ENCODE peak calls at places on chromosomes 2 and 18, in ten cellular contexts. One of them, this sample, is unnamed.

GRCh38 chr2:9594361-9595063 is 36.3 kb downstream of the YWHAQ start:
- DNase-seq in iPS DF 6.9: no peak
- DNase-seq in astrocyte: peak
- DNase-seq in RWPE1: peak
- DNase-seq in effector memory CD4-positive, alpha-beta T cell: no peak
- DNase-seq in mammary epithelial cell: peak
- DNase-seq in suprapubic skin: no peak
- DNase-seq in spleen: no peak
- DNase-seq in adrenal gland: peak
- DNase-seq in fibroblast of lung: peak
- DNase-seq in this sample: no peak

GRCh38 chr18:9711361-9712129 is 3.4 kb downstream of the RAB31 start:
- DNase-seq in iPS DF 6.9: no peak
- DNase-seq in astrocyte: no peak
- DNase-seq in RWPE1: no peak
- DNase-seq in effector memory CD4-positive, alpha-beta T cell: no peak
- DNase-seq in mammary epithelial cell: no peak
- DNase-seq in suprapubic skin: no peak
- DNase-seq in spleen: no peak
- DNase-seq in adrenal gland: no peak
- DNase-seq in fibroblast of lung: no peak
- DNase-seq in this sample: peak

GRCh38 chr18:78861116-78861515 is 118.5 kb upstream of the SALL3 start:
- DNase-seq in iPS DF 6.9: no peak
- DNase-seq in astrocyte: no peak
- DNase-seq in RWPE1: no peak
- DNase-seq in effector memory CD4-positive, alpha-beta T cell: no peak
- DNase-seq in mammary epithelial cell: no peak
- DNase-seq in suprapubic skin: no peak
- DNase-seq in spleen: no peak
- DNase-seq in adrenal gland: no peak
- DNase-seq in fibroblast of lung: no peak
- DNase-seq in this sample: no peak

GRCh38 chr2:167177196-167177595 is 288.9 kb downstream of the XIRP2 start:
- DNase-seq in iPS DF 6.9: no peak
- DNase-seq in astrocyte: no peak
- DNase-seq in RWPE1: no peak
- DNase-seq in effector memory CD4-positive, alpha-beta T cell: no peak
- DNase-seq in mammary epithelial cell: no peak
- DNase-seq in suprapubic skin: no peak
- DNase-seq in spleen: no peak
- DNase-seq in adrenal gland: no peak
- DNase-seq in fibroblast of lung: peak
- DNase-seq in this sample: no peak

GRCh38 chr18:7548721-7549120 is 18.4 kb upstream of the PTPRM start:
- DNase-seq in iPS DF 6.9: no peak
- DNase-seq in astrocyte: no peak
- DNase-seq in RWPE1: no peak
- DNase-seq in effector memory CD4-positive, alpha-beta T cell: no peak
- DNase-seq in mammary epithelial cell: no peak
- DNase-seq in suprapubic skin: no peak
- DNase-seq in spleen: no peak
- DNase-seq in adrenal gland: no peak
- DNase-seq in fibroblast of lung: no peak
- DNase-seq in this sample: no peak

GRCh38 chr2:220191031-220191430 is 563.6 kb downstream of the SLC4A3 start:
- DNase-seq in iPS DF 6.9: no peak
- DNase-seq in astrocyte: no peak
- DNase-seq in RWPE1: no peak
- DNase-seq in effector memory CD4-positive, alpha-beta T cell: no peak
- DNase-seq in mammary epithelial cell: peak
- DNase-seq in suprapubic skin: no peak
- DNase-seq in spleen: no peak
- DNase-seq in adrenal gland: no peak
- DNase-seq in fibroblast of lung: no peak
- DNase-seq in this sample: no peak

GRCh38 chr2:69021027-69021426 is 8.0 kb downstream of the ANTXR1 start:
- DNase-seq in iPS DF 6.9: no peak
- DNase-seq in astrocyte: no peak
- DNase-seq in RWPE1: no peak
- DNase-seq in effector memory CD4-positive, alpha-beta T cell: no peak
- DNase-seq in mammary epithelial cell: no peak
- DNase-seq in suprapubic skin: no peak
- DNase-seq in spleen: no peak
- DNase-seq in adrenal gland: no peak
- DNase-seq in fibroblast of lung: no peak
- DNase-seq in this sample: no peak

GRCh38 chr2:67465623-67466022 is 68.5 kb downstream of the ETAA1 start:
- DNase-seq in iPS DF 6.9: no peak
- DNase-seq in astrocyte: no peak
- DNase-seq in RWPE1: no peak
- DNase-seq in effector memory CD4-positive, alpha-beta T cell: no peak
- DNase-seq in mammary epithelial cell: no peak
- DNase-seq in suprapubic skin: no peak
- DNase-seq in spleen: no peak
- DNase-seq in adrenal gland: no peak
- DNase-seq in fibroblast of lung: no peak
- DNase-seq in this sample: no peak

GRCh38 chr2:74953796-74954499 is 4.5 kb upstream of the POLE4 start:
- DNase-seq in iPS DF 6.9: no peak
- DNase-seq in astrocyte: no peak
- DNase-seq in RWPE1: no peak
- DNase-seq in effector memory CD4-positive, alpha-beta T cell: no peak
- DNase-seq in mammary epithelial cell: no peak
- DNase-seq in suprapubic skin: no peak
- DNase-seq in spleen: no peak
- DNase-seq in adrenal gland: no peak
- DNase-seq in fibroblast of lung: no peak
- DNase-seq in this sample: no peak

GRCh38 chr2:126634273-126634861 is 21.6 kb upstream of the GYPC start:
- DNase-seq in iPS DF 6.9: no peak
- DNase-seq in astrocyte: no peak
- DNase-seq in RWPE1: peak
- DNase-seq in effector memory CD4-positive, alpha-beta T cell: no peak
- DNase-seq in mammary epithelial cell: no peak
- DNase-seq in suprapubic skin: no peak
- DNase-seq in spleen: no peak
- DNase-seq in adrenal gland: no peak
- DNase-seq in fibroblast of lung: no peak
- DNase-seq in this sample: peak

GRCh38 chr2:172128484-172128883 is 25.8 kb upstream of the DLX2 start:
- DNase-seq in iPS DF 6.9: no peak
- DNase-seq in astrocyte: no peak
- DNase-seq in RWPE1: no peak
- DNase-seq in effector memory CD4-positive, alpha-beta T cell: no peak
- DNase-seq in mammary epithelial cell: peak
- DNase-seq in suprapubic skin: no peak
- DNase-seq in spleen: no peak
- DNase-seq in adrenal gland: no peak
- DNase-seq in fibroblast of lung: no peak
- DNase-seq in this sample: no peak

GRCh38 chr2:220167956-220168355 is 540.5 kb downstream of the SLC4A3 start:
- DNase-seq in iPS DF 6.9: no peak
- DNase-seq in astrocyte: no peak
- DNase-seq in RWPE1: no peak
- DNase-seq in effector memory CD4-positive, alpha-beta T cell: no peak
- DNase-seq in mammary epithelial cell: no peak
- DNase-seq in suprapubic skin: no peak
- DNase-seq in spleen: no peak
- DNase-seq in adrenal gland: no peak
- DNase-seq in fibroblast of lung: no peak
- DNase-seq in this sample: no peak

GRCh38 chr2:136021406-136021805 is 36.0 kb upstream of the DARS1 start:
- DNase-seq in iPS DF 6.9: no peak
- DNase-seq in astrocyte: no peak
- DNase-seq in RWPE1: no peak
- DNase-seq in effector memory CD4-positive, alpha-beta T cell: no peak
- DNase-seq in mammary epithelial cell: no peak
- DNase-seq in suprapubic skin: no peak
- DNase-seq in spleen: no peak
- DNase-seq in adrenal gland: no peak
- DNase-seq in fibroblast of lung: no peak
- DNase-seq in this sample: no peak

GRCh38 chr18:36672437-36673344 is 156.1 kb downstream of the TPGS2 start:
- DNase-seq in iPS DF 6.9: no peak
- DNase-seq in astrocyte: peak
- DNase-seq in RWPE1: peak
- DNase-seq in effector memory CD4-positive, alpha-beta T cell: no peak
- DNase-seq in mammary epithelial cell: peak
- DNase-seq in suprapubic skin: no peak
- DNase-seq in spleen: no peak
- DNase-seq in adrenal gland: peak
- DNase-seq in fibroblast of lung: peak
- DNase-seq in this sample: no peak

GRCh38 chr2:59932341-59932740 is 621.1 kb downstream of the BCL11A start:
- DNase-seq in iPS DF 6.9: peak
- DNase-seq in astrocyte: no peak
- DNase-seq in RWPE1: no peak
- DNase-seq in effector memory CD4-positive, alpha-beta T cell: no peak
- DNase-seq in mammary epithelial cell: peak
- DNase-seq in suprapubic skin: no peak
- DNase-seq in spleen: no peak
- DNase-seq in adrenal gland: no peak
- DNase-seq in fibroblast of lung: no peak
- DNase-seq in this sample: no peak

GRCh38 chr2:43300781-43301586 is 74.6 kb upstream of the ZFP36L2 start:
- DNase-seq in iPS DF 6.9: no peak
- DNase-seq in astrocyte: no peak
- DNase-seq in RWPE1: peak
- DNase-seq in effector memory CD4-positive, alpha-beta T cell: no peak
- DNase-seq in mammary epithelial cell: peak
- DNase-seq in suprapubic skin: no peak
- DNase-seq in spleen: no peak
- DNase-seq in adrenal gland: no peak
- DNase-seq in fibroblast of lung: no peak
- DNase-seq in this sample: peak
- H3K27ac ChIP-seq in iPS DF 6.9: no peak
- H3K27ac ChIP-seq in astrocyte: no peak
- H3K27ac ChIP-seq in RWPE1: peak
- H3K27ac ChIP-seq in effector memory CD4-positive, alpha-beta T cell: no peak
- H3K27ac ChIP-seq in mammary epithelial cell: no peak
- H3K27ac ChIP-seq in suprapubic skin: peak
- H3K27ac ChIP-seq in spleen: peak
- H3K27ac ChIP-seq in adrenal gland: no peak
- H3K27ac ChIP-seq in fibroblast of lung: no peak
- H3K27ac ChIP-seq in this sample: peak

GRCh38 chr2:70873541-70873940 is 37.9 kb upstream of the CD207 start:
- DNase-seq in iPS DF 6.9: no peak
- DNase-seq in astrocyte: no peak
- DNase-seq in RWPE1: no peak
- DNase-seq in effector memory CD4-positive, alpha-beta T cell: no peak
- DNase-seq in mammary epithelial cell: no peak
- DNase-seq in suprapubic skin: no peak
- DNase-seq in spleen: no peak
- DNase-seq in adrenal gland: no peak
- DNase-seq in fibroblast of lung: no peak
- DNase-seq in this sample: no peak

GRCh38 chr2:70868970-70869369 is 33.4 kb upstream of the CD207 start:
- DNase-seq in iPS DF 6.9: no peak
- DNase-seq in astrocyte: no peak
- DNase-seq in RWPE1: no peak
- DNase-seq in effector memory CD4-positive, alpha-beta T cell: no peak
- DNase-seq in mammary epithelial cell: no peak
- DNase-seq in suprapubic skin: no peak
- DNase-seq in spleen: no peak
- DNase-seq in adrenal gland: no peak
- DNase-seq in fibroblast of lung: no peak
- DNase-seq in this sample: no peak

GRCh38 chr2:70871398-70872211 is 36.0 kb upstream of the CD207 start:
- DNase-seq in iPS DF 6.9: peak
- DNase-seq in astrocyte: peak
- DNase-seq in RWPE1: peak
- DNase-seq in effector memory CD4-positive, alpha-beta T cell: peak
- DNase-seq in mammary epithelial cell: peak
- DNase-seq in suprapubic skin: peak
- DNase-seq in spleen: peak
- DNase-seq in adrenal gland: peak
- DNase-seq in fibroblast of lung: peak
- DNase-seq in this sample: peak

DNA sequence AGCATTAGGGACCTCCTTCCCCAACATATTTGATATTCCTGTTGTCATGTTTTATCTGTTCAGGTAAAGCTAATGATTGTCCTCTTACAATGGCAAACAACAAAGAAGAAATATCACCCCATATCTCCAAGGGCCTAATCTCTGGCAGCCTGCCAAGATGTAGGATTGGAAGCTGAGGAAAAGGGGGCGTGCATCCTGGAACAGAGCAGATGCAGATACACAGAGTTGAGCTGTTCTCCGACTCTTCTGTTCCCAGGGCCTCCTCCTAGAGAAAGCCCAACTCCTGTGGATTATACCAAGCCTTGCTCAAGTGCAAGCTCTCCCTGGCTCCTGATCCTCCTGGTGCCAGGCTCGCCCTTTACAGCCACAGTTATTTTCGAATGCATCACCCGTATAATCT is 35.2 kb upstream of the CD207 start:
- DNase-seq in iPS DF 6.9: no peak
- DNase-seq in astrocyte: no peak
- DNase-seq in RWPE1: no peak
- DNase-seq in effector memory CD4-positive, alpha-beta T cell: no peak
- DNase-seq in mammary epithelial cell: no peak
- DNase-seq in suprapubic skin: no peak
- DNase-seq in spleen: no peak
- DNase-seq in adrenal gland: no peak
- DNase-seq in fibroblast of lung: no peak
- DNase-seq in this sample: no peak
- H3K27ac ChIP-seq in iPS DF 6.9: no peak
- H3K27ac ChIP-seq in astrocyte: no peak
- H3K27ac ChIP-seq in RWPE1: no peak
- H3K27ac ChIP-seq in effector memory CD4-positive, alpha-beta T cell: no peak
- H3K27ac ChIP-seq in mammary epithelial cell: no peak
- H3K27ac ChIP-seq in suprapubic skin: no peak
- H3K27ac ChIP-seq in spleen: no peak
- H3K27ac ChIP-seq in adrenal gland: no peak
- H3K27ac ChIP-seq in fibroblast of lung: no peak
- H3K27ac ChIP-seq in this sample: no peak

GRCh38 chr2:144490017-144490416 is 29.9 kb downstream of the ZEB2 start:
- DNase-seq in iPS DF 6.9: no peak
- DNase-seq in astrocyte: no peak
- DNase-seq in RWPE1: no peak
- DNase-seq in effector memory CD4-positive, alpha-beta T cell: no peak
- DNase-seq in mammary epithelial cell: no peak
- DNase-seq in suprapubic skin: no peak
- DNase-seq in spleen: no peak
- DNase-seq in adrenal gland: no peak
- DNase-seq in fibroblast of lung: no peak
- DNase-seq in this sample: no peak
- H3K27ac ChIP-seq in iPS DF 6.9: no peak
- H3K27ac ChIP-seq in astrocyte: no peak
- H3K27ac ChIP-seq in RWPE1: no peak
- H3K27ac ChIP-seq in effector memory CD4-positive, alpha-beta T cell: no peak
- H3K27ac ChIP-seq in mammary epithelial cell: no peak
- H3K27ac ChIP-seq in suprapubic skin: no peak
- H3K27ac ChIP-seq in spleen: peak
- H3K27ac ChIP-seq in adrenal gland: no peak
- H3K27ac ChIP-seq in fibroblast of lung: no peak
- H3K27ac ChIP-seq in this sample: no peak

DNA sequence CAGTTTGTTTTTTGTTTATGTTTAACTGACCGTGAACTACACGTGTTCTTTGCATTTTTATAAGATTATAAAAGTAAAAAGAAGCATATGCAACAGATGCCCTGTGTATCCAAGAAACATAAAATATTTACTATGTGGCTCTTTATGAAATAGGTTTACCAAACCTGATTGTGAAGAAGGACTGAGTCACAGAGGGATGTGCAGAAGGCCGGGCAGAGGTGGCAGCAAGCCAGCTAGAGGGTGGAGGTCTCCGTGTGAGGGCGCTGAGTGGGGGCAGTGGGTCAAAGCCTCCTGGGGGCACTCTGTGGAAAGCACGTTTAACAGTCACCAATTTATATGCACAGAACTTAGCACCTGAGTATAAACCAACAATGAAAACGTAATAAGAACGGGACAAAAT is 97.2 kb downstream of the TMEM18 start:
- DNase-seq in iPS DF 6.9: no peak
- DNase-seq in astrocyte: no peak
- DNase-seq in RWPE1: no peak
- DNase-seq in effector memory CD4-positive, alpha-beta T cell: no peak
- DNase-seq in mammary epithelial cell: no peak
- DNase-seq in suprapubic skin: no peak
- DNase-seq in spleen: no peak
- DNase-seq in adrenal gland: no peak
- DNase-seq in fibroblast of lung: no peak
- DNase-seq in this sample: no peak
- H3K27ac ChIP-seq in iPS DF 6.9: no peak
- H3K27ac ChIP-seq in astrocyte: no peak
- H3K27ac ChIP-seq in RWPE1: no peak
- H3K27ac ChIP-seq in effector memory CD4-positive, alpha-beta T cell: no peak
- H3K27ac ChIP-seq in mammary epithelial cell: no peak
- H3K27ac ChIP-seq in suprapubic skin: no peak
- H3K27ac ChIP-seq in spleen: no peak
- H3K27ac ChIP-seq in adrenal gland: no peak
- H3K27ac ChIP-seq in fibroblast of lung: no peak
- H3K27ac ChIP-seq in this sample: no peak